ENCODE peak calls at places on chromosomes 12 and 14, in five cellular contexts. Q, Y, M, L and F are unnamed samples.

GRCh38 chr14:78345346-78345745 is 175.2 kb downstream of the NRXN3 start:
- DNase-seq in Q (no peak), Y (no peak), M (no peak), L (no peak), F (no peak)

GRCh38 chr14:96741151-96741977 is 55.8 kb upstream of the VRK1 start:
- DNase-seq in Q (peak), Y (no peak), M (peak), L (peak), F (no peak)

GRCh38 chr14:51552768-51553426 is 98.8 kb upstream of the FRMD6 start:
- DNase-seq in Q (no peak), Y (no peak), M (no peak), L (peak), F (no peak)

GRCh38 chr12:11746024-11746771 is 96.7 kb downstream of the ETV6 start:
- DNase-seq in Q (no peak), Y (no peak), M (peak), L (no peak), F (no peak)

GRCh38 chr12:29230800-29231560 is 81.9 kb downstream of the FAR2 start:
- DNase-seq in Q (no peak), Y (no peak), M (no peak), L (no peak), F (no peak)

GRCh38 chr14:20428802-20429201 is 7.2 kb downstream of the KLHL33 start:
- DNase-seq in Q (no peak), Y (no peak), M (no peak), L (no peak), F (no peak)

GRCh38 chr12:85373045-85373444 is 93.0 kb downstream of the ALX1 start:
- DNase-seq in Q (no peak), Y (no peak), M (no peak), L (no peak), F (no peak)

GRCh38 chr12:125148316-125148715 is 83.1 kb downstream of the AACS start:
- DNase-seq in Q (no peak), Y (no peak), M (no peak), L (no peak), F (no peak)

GRCh38 chr12:81208193-81208946 is 130.5 kb downstream of the ACSS3 start:
- DNase-seq in Q (no peak), Y (no peak), M (no peak), L (no peak), F (peak)

GRCh38 chr14:99806841-99807240 is 13.6 kb downstream of the EML1 start:
- DNase-seq in Q (no peak), Y (no peak), M (no peak), L (no peak), F (no peak)

GRCh38 chr14:104184911-104185499 is 46.6 kb downstream of the KIF26A start:
- DNase-seq in Q (no peak), Y (no peak), M (no peak), L (no peak), F (no peak)

GRCh38 chr14:68039593-68039992 is 220.0 kb downstream of the RAD51B start:
- DNase-seq in Q (no peak), Y (no peak), M (no peak), L (no peak), F (no peak)

GRCh38 chr12:1357711-1358110 is 236.7 kb downstream of the FBXL14 start:
- DNase-seq in Q (no peak), Y (no peak), M (no peak), L (no peak), F (no peak)

GRCh38 chr12:6322352-6322751 is 11.9 kb downstream of the PLEKHG6 start:
- DNase-seq in Q (no peak), Y (no peak), M (no peak), L (no peak), F (no peak)

GRCh38 chr14:69280746-69281291 is 20.9 kb downstream of the GALNT16 start:
- DNase-seq in Q (no peak), Y (no peak), M (no peak), L (no peak), F (no peak)

GRCh38 chr12:127761880-127762279 is 505.1 kb upstream of the TMEM132C start:
- DNase-seq in Q (no peak), Y (no peak), M (peak), L (no peak), F (no peak)

GRCh38 chr12:77064891-77065360 is 443 bp downstream of the E2F7 start:
- DNase-seq in Q (no peak), Y (no peak), M (no peak), L (no peak), F (no peak)

GRCh38 chr12:89225808-89226368 is 126.4 kb downstream of the DUSP6 start:
- DNase-seq in Q (peak), Y (peak), M (no peak), L (peak), F (peak)

GRCh38 chr12:106519587-106519986 is 63.2 kb upstream of the RFX4 start:
- DNase-seq in Q (no peak), Y (peak), M (no peak), L (no peak), F (peak)

GRCh38 chr12:112303004-112303403 is 79.2 kb downstream of the HECTD4 start:
- DNase-seq in Q (peak), Y (peak), M (no peak), L (no peak), F (peak)

GRCh38 chr14:50312734-50313054 is 570 bp downstream of the DMAC2L start:
- DNase-seq in Q (no peak), Y (no peak), M (no peak), L (no peak), F (no peak)